ENCODE peak calls at places on chromosome 22, in seven cellular contexts. W is cardiac muscle cell, H is transverse colon, X is K562, E is HCT116, Y is brain microvascular endothelial cell, S is dorsolateral prefrontal cortex. M is an unnamed sample. For H3K27me3, the result is how much of the 10 kb centered on the place peaks cover.

GRCh38 chr22:48228468-48228867 is 1466.0 kb downstream of the TBC1D22A start:
- DNase-seq in W (no peak), H (no peak), X (no peak), E (no peak), Y (no peak), S (no peak), M (no peak)

GRCh38 chr22:30940655-30941362 is 27.8 kb downstream of the MORC2 start:
- DNase-seq in W (no peak), H (no peak), X (no peak), E (no peak), Y (no peak), S (no peak), M (no peak)

GRCh38 chr22:32265882-32266767 is 11.0 kb upstream of the SLC5A4 start:
- DNase-seq in W (peak), H (peak), X (peak), E (peak), Y (peak), S (peak), M (no peak)

GRCh38 chr22:45335021-45335818 is 25.5 kb downstream of the FAM118A start:
- DNase-seq in W (no peak), H (no peak), X (no peak), E (no peak), Y (no peak), S (no peak), M (no peak)

GRCh38 chr22:45612940-45613339 is 58.7 kb upstream of the ATXN10 start:
- DNase-seq in W (peak), H (no peak), X (no peak), E (no peak), Y (peak), S (no peak), M (no peak)

GRCh38 chr22:48709453-48709852 is 1118.2 kb downstream of the BRD1 start:
- DNase-seq in W (no peak), H (no peak), X (no peak), E (no peak), Y (no peak), S (no peak), M (no peak)

GRCh38 chr22:42439821-42440674 is 7.8 kb upstream of the NFAM1 start:
- DNase-seq in W (peak), H (no peak), X (no peak), E (no peak), Y (peak), S (no peak), M (no peak)

GRCh38 chr22:20430641-20431519 is 6.7 kb downstream of the SCARF2 start:
- DNase-seq in W (no peak), H (peak), X (no peak), E (peak), Y (no peak), S (peak), M (no peak)

GRCh38 chr22:40609216-40609615 is 27.3 kb downstream of the MRTFA start:
- DNase-seq in W (peak), H (no peak), X (no peak), E (no peak), Y (no peak), S (no peak), M (no peak)

GRCh38 chr22:19687561-19688300 is 26.6 kb upstream of the SEPTIN5 start:
- DNase-seq in W (no peak), H (no peak), X (peak), E (no peak), Y (no peak), S (no peak), M (no peak)

GRCh38 chr22:32073823-32074380 is 30.8 kb downstream of the SLC5A1 start:
- DNase-seq in W (no peak), H (peak), X (no peak), E (no peak), Y (no peak), S (no peak), M (no peak)

GRCh38 chr22:43401233-43401632 is 10.6 kb upstream of the MPPED1 start:
- DNase-seq in W (no peak), H (no peak), X (no peak), E (no peak), Y (no peak), S (no peak), M (no peak)

GRCh38 chr22:39519681-39520053 is 695 bp upstream of the ATF4 start:
- DNase-seq in W (peak), H (peak), X (peak), E (no peak), Y (no peak), S (peak), M (no peak)

GRCh38 chr22:17120281-17120680 is 879 bp downstream of the TMEM121B start:
- DNase-seq in W (peak), H (peak), X (peak), E (no peak), Y (no peak), S (no peak), M (no peak)

GRCh38 chr22:29311468-29312217 is 3.9 kb downstream of the RASL10A start:
- DNase-seq in W (peak), H (no peak), X (no peak), E (no peak), Y (no peak), S (peak), M (no peak)

GRCh38 chr22:35330258-35330861 is 30.7 kb downstream of the TOM1 start:
- DNase-seq in W (peak), H (peak), X (no peak), E (no peak), Y (peak), S (no peak), M (no peak)

GRCh38 chr22:17258015-17258827 is 39.0 kb upstream of the ADA2 start:
- DNase-seq in W (peak), H (peak), X (peak), E (no peak), Y (no peak), S (no peak), M (no peak)

GRCh38 chr22:34344702-34345101 is 424.4 kb upstream of the LARGE1 start:
- DNase-seq in W (no peak), H (no peak), X (no peak), E (no peak), Y (no peak), S (no peak), M (no peak)

GRCh38 chr22:25643232-25644000 is 78.9 kb downstream of the GRK3 start:
- DNase-seq in W (no peak), H (no peak), X (no peak), E (no peak), Y (no peak), S (no peak), M (no peak)

GRCh38 chr22:29032584-29032983 is 29.0 kb downstream of the C22orf31 start:
- DNase-seq in W (no peak), H (no peak), X (no peak), E (no peak), Y (no peak), S (no peak), M (no peak)

GRCh38 chr22:41092847-41093371 is 517 bp downstream of the EP300 start:
- DNase-seq in W (peak), H (peak), X (peak), E (no peak), Y (no peak), S (no peak), M (no peak)

GRCh38 chr22:48491451-48491941 is 1336.2 kb downstream of the BRD1 start:
- DNase-seq in W (no peak), H (no peak), X (no peak), E (no peak), Y (no peak), S (peak), M (no peak)

GRCh38 chr22:25153961-25154685 is 45.5 kb upstream of the CRYBB3 start:
- DNase-seq in W (peak), H (peak), X (no peak), E (no peak), Y (peak), S (no peak), M (no peak)

GRCh38 chr22:41367680-41368542 is 13.8 kb upstream of the TEF start:
- DNase-seq in W (peak), H (peak), X (no peak), E (no peak), Y (no peak), S (peak), M (peak)

GRCh38 chr22:33112606-33113005 is 54.4 kb upstream of the SYN3 start:
- DNase-seq in W (no peak), H (no peak), X (no peak), E (no peak), Y (no peak), S (no peak), M (no peak)

GRCh38 chr22:31344369-31345330 is 1.5 kb downstream of the PATZ1 start:
- DNase-seq in W (peak), H (peak), X (no peak), E (no peak), Y (peak), S (peak), M (no peak)

GRCh38 chr22:28822930-28823481 is 22.6 kb upstream of the XBP1 start:
- DNase-seq in W (no peak), H (peak), X (no peak), E (no peak), Y (no peak), S (no peak), M (no peak)

GRCh38 chr22:43088979-43089717 is at the start of gene TTLL1:
- DNase-seq in W (peak), H (peak), X (peak), E (peak), Y (peak), S (peak), M (peak)

GRCh38 chr22:39674536-39674935 is 104.0 kb downstream of the CACNA1I start:
- DNase-seq in W (no peak), H (no peak), X (no peak), E (no peak), Y (no peak), S (no peak), M (no peak)

GRCh38 chr22:20234760-20235452 is 33.2 kb downstream of the RTN4R start:
- DNase-seq in W (no peak), H (no peak), X (no peak), E (no peak), Y (no peak), S (no peak), M (no peak)

GRCh38 chr22:45502215-45503070 is at the start of gene FBLN1:
- DNase-seq in W (peak), H (no peak), X (no peak), E (no peak), Y (no peak), S (no peak), M (no peak)

GRCh38 chr22:19884954-19885751 is 30.5 kb upstream of the GNB1L start:
- DNase-seq in W (no peak), H (no peak), X (no peak), E (no peak), Y (no peak), S (no peak), M (no peak)

GRCh38 chr22:23403720-23404688 is 176.1 kb downstream of the IGLL1 start:
- DNase-seq in W (no peak), H (no peak), X (no peak), E (no peak), Y (no peak), S (peak), M (no peak)

GRCh38 chr22:23404689-23405365 is 175.3 kb downstream of the IGLL1 start:
- DNase-seq in W (peak), H (no peak), X (no peak), E (no peak), Y (peak), S (peak), M (no peak)

GRCh38 chr22:23402275-23403151 is 177.6 kb downstream of the IGLL1 start:
- DNase-seq in W (peak), H (peak), X (peak), E (peak), Y (peak), S (peak), M (no peak)

GRCh38 chr22:23401910-23402274 is 178.2 kb downstream of the IGLL1 start:
- DNase-seq in W (no peak), H (no peak), X (peak), E (no peak), Y (no peak), S (no peak), M (no peak)

GRCh38 chr22:23403152-23403719 is 176.9 kb downstream of the IGLL1 start:
- DNase-seq in W (no peak), H (no peak), X (no peak), E (no peak), Y (no peak), S (peak), M (no peak)
- H3K4me3 ChIP-seq in W (peak), H (no peak), X (peak), E (peak), Y (no peak), S (peak), M (no peak)

DNA sequence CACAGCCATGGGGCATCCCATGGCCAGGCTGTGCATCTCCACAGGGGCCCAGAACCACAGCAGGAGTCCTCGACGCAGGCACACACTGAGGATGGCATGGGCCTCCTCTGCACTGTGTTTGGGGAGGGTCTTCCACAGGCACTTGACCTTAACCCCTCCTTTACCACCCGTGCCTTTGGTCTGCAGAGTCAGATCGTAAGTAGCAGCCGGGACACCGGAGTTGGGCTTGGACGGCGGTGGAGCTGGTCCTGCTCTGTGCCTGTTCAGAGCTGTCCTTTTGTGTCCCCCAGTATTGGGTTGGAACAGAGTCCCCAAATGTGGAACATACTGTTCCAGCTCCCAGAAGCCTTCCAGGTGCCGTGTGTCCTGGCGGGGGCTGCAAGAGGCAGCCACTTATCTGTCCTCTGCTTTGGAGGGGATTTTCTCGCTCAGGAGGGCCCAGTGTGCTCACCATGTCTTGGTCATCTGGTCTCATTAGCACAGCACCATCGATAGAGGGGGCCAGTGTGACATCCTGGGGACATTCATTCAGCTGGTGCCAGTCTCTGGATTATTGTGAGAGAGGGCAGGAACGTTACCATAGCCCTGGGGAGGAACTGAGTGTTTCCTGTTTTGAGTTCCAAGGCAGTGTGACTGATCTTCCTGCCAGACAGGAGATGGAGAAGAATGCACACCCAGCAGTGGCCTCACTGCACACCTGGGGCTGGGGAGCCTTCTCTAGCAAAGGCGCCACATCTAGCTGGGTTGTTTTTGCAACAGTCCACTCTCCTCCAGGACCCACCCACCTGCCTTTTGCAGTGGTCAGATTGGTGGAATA is 12.4 kb downstream of the CRELD2 start:
- DNase-seq in W (peak), H (peak), X (peak), E (peak), Y (peak), S (peak), M (peak)
- TF ChIP-seq CTCF in W (peak), H (peak), X (peak), E (peak), Y (peak), S (peak), M (peak)

GRCh38 chr22:38454361-38455062 is 487 bp downstream of the KCNJ4 start:
- DNase-seq in W (no peak), H (no peak), X (no peak), E (no peak), Y (no peak), S (no peak), M (no peak)
- H3K27me3 ChIP-seq in W (under half), H (half or more), X (under half), E (under half), Y (half or more), S (under half), M (half or more)

GRCh38 chr22:27100323-27100722 is 442.9 kb downstream of the MIAT start:
- DNase-seq in W (no peak), H (no peak), X (no peak), E (no peak), Y (no peak), S (no peak), M (no peak)
- H3K4me3 ChIP-seq in W (no peak), H (no peak), X (no peak), E (no peak), Y (no peak), S (no peak), M (no peak)

GRCh38 chr22:36998620-36999351 is 20.5 kb downstream of the TST start:
- DNase-seq in W (peak), H (peak), X (no peak), E (peak), Y (no peak), S (no peak), M (no peak)
- TF ChIP-seq CTCF in W (no peak), H (no peak), X (peak), E (peak), Y (peak), S (no peak), M (no peak)

GRCh38 chr22:23267225-23268043 is 87.1 kb downstream of the BCR start:
- DNase-seq in W (no peak), H (no peak), X (no peak), E (no peak), Y (no peak), S (no peak), M (no peak)

GRCh38 chr22:23266780-23267179 is 86.5 kb downstream of the BCR start:
- DNase-seq in W (no peak), H (no peak), X (no peak), E (no peak), Y (no peak), S (no peak), M (no peak)

GRCh38 chr22:23264610-23265388 is 84.5 kb downstream of the BCR start:
- DNase-seq in W (no peak), H (no peak), X (no peak), E (no peak), Y (no peak), S (no peak), M (no peak)

GRCh38 chr22:23263651-23264555 is 83.6 kb downstream of the BCR start:
- DNase-seq in W (no peak), H (peak), X (no peak), E (no peak), Y (no peak), S (peak), M (no peak)

GRCh38 chr22:23265389-23265700 is 85.0 kb downstream of the BCR start:
- DNase-seq in W (no peak), H (no peak), X (no peak), E (no peak), Y (no peak), S (no peak), M (no peak)
- H3K27me3 ChIP-seq in W (under half), H (under half), X (under half), E (under half), Y (under half), S (under half), M (under half)

M was measured in BJ.